ENCODE peak calls at places on chromosome 17, in ten cellular contexts. One of them, this sample, is unnamed.

GRCh38 chr17:52106638-52107261 is 51.8 kb downstream of the CA10 start:
- DNase-seq in A549: peak; percentile 41
- DNase-seq in mesothelial cell of epicardium: peak; percentile 55
- DNase-seq in GM12878: no peak
- DNase-seq in progenitor cell of endocrine pancreas: peak; percentile 21
- DNase-seq in heart right ventricle: no peak
- DNase-seq in cardiac muscle cell: peak; percentile 72
- DNase-seq in Peyer's patch: no peak
- DNase-seq in GM12865: peak; percentile 35
- DNase-seq in fibroblast of lung: peak; percentile 6
- DNase-seq in this sample: peak; percentile 78

GRCh38 chr17:63696381-63696961 is 3.5 kb downstream of the LIMD2 start:
- DNase-seq in cardiac muscle cell: peak; percentile 53
- DNase-seq in A549: peak; percentile 65
- DNase-seq in Peyer's patch: peak; percentile 57
- DNase-seq in fibroblast of lung: peak; percentile 38
- DNase-seq in heart right ventricle: no peak
- DNase-seq in GM12865: peak; percentile 86
- DNase-seq in mesothelial cell of epicardium: no peak
- DNase-seq in progenitor cell of endocrine pancreas: no peak
- DNase-seq in GM12878: no peak
- DNase-seq in this sample: no peak

GRCh38 chr17:76560877-76561221 is 21.0 kb downstream of the PRCD start:
- DNase-seq in progenitor cell of endocrine pancreas: no peak
- DNase-seq in fibroblast of lung: no peak
- DNase-seq in A549: no peak
- DNase-seq in cardiac muscle cell: no peak
- DNase-seq in Peyer's patch: no peak
- DNase-seq in heart right ventricle: no peak
- DNase-seq in GM12878: no peak
- DNase-seq in mesothelial cell of epicardium: no peak
- DNase-seq in GM12865: peak; percentile 43
- DNase-seq in this sample: no peak

GRCh38 chr17:13070732-13071131 is 52.9 kb upstream of the ELAC2 start:
- DNase-seq in A549: no peak
- DNase-seq in GM12878: no peak
- DNase-seq in mesothelial cell of epicardium: no peak
- DNase-seq in cardiac muscle cell: no peak
- DNase-seq in Peyer's patch: no peak
- DNase-seq in heart right ventricle: no peak
- DNase-seq in GM12865: no peak
- DNase-seq in fibroblast of lung: no peak
- DNase-seq in progenitor cell of endocrine pancreas: no peak
- DNase-seq in this sample: no peak

GRCh38 chr17:68710976-68711375 is 109.8 kb upstream of the FAM20A start:
- DNase-seq in GM12878: no peak
- DNase-seq in mesothelial cell of epicardium: no peak
- DNase-seq in progenitor cell of endocrine pancreas: no peak
- DNase-seq in cardiac muscle cell: no peak
- DNase-seq in heart right ventricle: no peak
- DNase-seq in A549: no peak
- DNase-seq in Peyer's patch: no peak
- DNase-seq in GM12865: no peak
- DNase-seq in fibroblast of lung: no peak
- DNase-seq in this sample: no peak

GRCh38 chr17:28530926-28531325 is 21.5 kb downstream of the UNC119 start:
- DNase-seq in heart right ventricle: no peak
- DNase-seq in fibroblast of lung: no peak
- DNase-seq in cardiac muscle cell: no peak
- DNase-seq in GM12865: no peak
- DNase-seq in mesothelial cell of epicardium: no peak
- DNase-seq in progenitor cell of endocrine pancreas: no peak
- DNase-seq in GM12878: no peak
- DNase-seq in Peyer's patch: no peak
- DNase-seq in A549: no peak
- DNase-seq in this sample: no peak

GRCh38 chr17:3663102-3664011 is 5.0 kb downstream of the TAX1BP3 start:
- DNase-seq in Peyer's patch: no peak
- DNase-seq in GM12865: no peak
- DNase-seq in heart right ventricle: no peak
- DNase-seq in cardiac muscle cell: no peak
- DNase-seq in mesothelial cell of epicardium: no peak
- DNase-seq in fibroblast of lung: no peak
- DNase-seq in GM12878: no peak
- DNase-seq in A549: no peak
- DNase-seq in progenitor cell of endocrine pancreas: no peak
- DNase-seq in this sample: no peak

GRCh38 chr17:15999974-16000827 is 577 bp downstream of the TTC19 start:
- DNase-seq in GM12878: no peak
- DNase-seq in heart right ventricle: peak; percentile 50
- DNase-seq in GM12865: peak; percentile 57
- DNase-seq in progenitor cell of endocrine pancreas: no peak
- DNase-seq in fibroblast of lung: peak; percentile 41
- DNase-seq in cardiac muscle cell: peak; percentile 68
- DNase-seq in mesothelial cell of epicardium: peak; percentile 58
- DNase-seq in A549: no peak
- DNase-seq in Peyer's patch: no peak
- DNase-seq in this sample: peak; percentile 45

GRCh38 chr17:18381158-18381952 is 3.8 kb downstream of the EVPLL start:
- DNase-seq in fibroblast of lung: no peak
- DNase-seq in mesothelial cell of epicardium: no peak
- DNase-seq in GM12865: no peak
- DNase-seq in GM12878: no peak
- DNase-seq in A549: no peak
- DNase-seq in Peyer's patch: no peak
- DNase-seq in cardiac muscle cell: no peak
- DNase-seq in progenitor cell of endocrine pancreas: no peak
- DNase-seq in heart right ventricle: no peak
- DNase-seq in this sample: no peak

GRCh38 chr17:81289627-81290026 is 5.5 kb downstream of the SLC38A10 start:
- DNase-seq in mesothelial cell of epicardium: no peak
- DNase-seq in A549: no peak
- DNase-seq in heart right ventricle: no peak
- DNase-seq in progenitor cell of endocrine pancreas: no peak
- DNase-seq in GM12878: no peak
- DNase-seq in GM12865: no peak
- DNase-seq in fibroblast of lung: no peak
- DNase-seq in cardiac muscle cell: no peak
- DNase-seq in Peyer's patch: no peak
- DNase-seq in this sample: no peak
- TF ChIP-seq CTCF in mesothelial cell of epicardium: no peak
- TF ChIP-seq CTCF in A549: no peak
- TF ChIP-seq CTCF in heart right ventricle: no peak
- TF ChIP-seq CTCF in progenitor cell of endocrine pancreas: no peak
- TF ChIP-seq CTCF in GM12878: no peak
- TF ChIP-seq CTCF in GM12865: no peak
- TF ChIP-seq CTCF in fibroblast of lung: no peak
- TF ChIP-seq CTCF in cardiac muscle cell: no peak
- TF ChIP-seq CTCF in Peyer's patch: no peak
- TF ChIP-seq CTCF in this sample: no peak

GRCh38 chr17:79026345-79027273 is 2.6 kb downstream of the C1QTNF1 start:
- DNase-seq in GM12865: no peak
- DNase-seq in fibroblast of lung: peak; percentile 74
- DNase-seq in cardiac muscle cell: no peak
- DNase-seq in progenitor cell of endocrine pancreas: no peak
- DNase-seq in Peyer's patch: no peak
- DNase-seq in A549: peak; percentile 86
- DNase-seq in heart right ventricle: peak; percentile 58
- DNase-seq in mesothelial cell of epicardium: no peak
- DNase-seq in GM12878: no peak
- DNase-seq in this sample: no peak

GRCh38 chr17:79022507-79022991 is 1.4 kb upstream of the C1QTNF1 start:
- DNase-seq in heart right ventricle: peak; percentile 77
- DNase-seq in GM12865: no peak
- DNase-seq in cardiac muscle cell: no peak
- DNase-seq in fibroblast of lung: no peak
- DNase-seq in GM12878: no peak
- DNase-seq in Peyer's patch: no peak
- DNase-seq in mesothelial cell of epicardium: no peak
- DNase-seq in A549: no peak
- DNase-seq in progenitor cell of endocrine pancreas: no peak
- DNase-seq in this sample: no peak

GRCh38 chr17:79024901-79025737 is 1.1 kb downstream of the C1QTNF1 start:
- DNase-seq in cardiac muscle cell: peak; percentile 48
- DNase-seq in heart right ventricle: peak; percentile 75
- DNase-seq in fibroblast of lung: no peak
- DNase-seq in GM12878: no peak
- DNase-seq in mesothelial cell of epicardium: no peak
- DNase-seq in Peyer's patch: no peak
- DNase-seq in A549: no peak
- DNase-seq in progenitor cell of endocrine pancreas: no peak
- DNase-seq in GM12865: no peak
- DNase-seq in this sample: peak; percentile 63

GRCh38 chr17:79023180-79023705 is 726 bp upstream of the C1QTNF1 start:
- DNase-seq in mesothelial cell of epicardium: no peak
- DNase-seq in fibroblast of lung: no peak
- DNase-seq in heart right ventricle: no peak
- DNase-seq in cardiac muscle cell: no peak
- DNase-seq in progenitor cell of endocrine pancreas: no peak
- DNase-seq in A549: no peak
- DNase-seq in GM12878: no peak
- DNase-seq in Peyer's patch: no peak
- DNase-seq in GM12865: no peak
- DNase-seq in this sample: no peak

GRCh38 chr17:79023886-79024771 is at the start of gene C1QTNF1:
- DNase-seq in cardiac muscle cell: peak; percentile 68
- DNase-seq in progenitor cell of endocrine pancreas: peak; percentile 56
- DNase-seq in mesothelial cell of epicardium: peak; percentile 59
- DNase-seq in A549: peak; percentile 96
- DNase-seq in GM12878: no peak
- DNase-seq in fibroblast of lung: peak; percentile 52
- DNase-seq in heart right ventricle: peak; percentile 72
- DNase-seq in Peyer's patch: no peak
- DNase-seq in GM12865: peak; percentile 18
- DNase-seq in this sample: peak; percentile 62
- TF ChIP-seq CTCF in cardiac muscle cell: peak; percentile 27
- TF ChIP-seq CTCF in progenitor cell of endocrine pancreas: peak; percentile 66
- TF ChIP-seq CTCF in mesothelial cell of epicardium: peak; percentile 76
- TF ChIP-seq CTCF in A549: no peak
- TF ChIP-seq CTCF in GM12878: peak; percentile 18
- TF ChIP-seq CTCF in fibroblast of lung: no peak
- TF ChIP-seq CTCF in heart right ventricle: peak; percentile 39
- TF ChIP-seq CTCF in Peyer's patch: peak; percentile 71
- TF ChIP-seq CTCF in GM12865: peak; percentile 28
- TF ChIP-seq CTCF in this sample: peak; percentile 20

GRCh38 chr17:4936436-4936835 is 3.4 kb downstream of the SLC25A11 start:
- DNase-seq in fibroblast of lung: no peak
- DNase-seq in Peyer's patch: no peak
- DNase-seq in A549: no peak
- DNase-seq in cardiac muscle cell: no peak
- DNase-seq in GM12865: no peak
- DNase-seq in progenitor cell of endocrine pancreas: no peak
- DNase-seq in GM12878: no peak
- DNase-seq in mesothelial cell of epicardium: no peak
- DNase-seq in heart right ventricle: no peak
- DNase-seq in this sample: no peak

GRCh38 chr17:4939554-4939803 is 367 bp downstream of the SLC25A11 start:
- DNase-seq in Peyer's patch: no peak
- DNase-seq in cardiac muscle cell: no peak
- DNase-seq in GM12878: no peak
- DNase-seq in progenitor cell of endocrine pancreas: peak; percentile 33
- DNase-seq in fibroblast of lung: no peak
- DNase-seq in heart right ventricle: no peak
- DNase-seq in mesothelial cell of epicardium: no peak
- DNase-seq in GM12865: no peak
- DNase-seq in A549: no peak
- DNase-seq in this sample: peak; percentile 50

GRCh38 chr17:4937553-4937952 is 2.3 kb downstream of the SLC25A11 start:
- DNase-seq in A549: no peak
- DNase-seq in mesothelial cell of epicardium: no peak
- DNase-seq in fibroblast of lung: no peak
- DNase-seq in GM12865: no peak
- DNase-seq in cardiac muscle cell: no peak
- DNase-seq in progenitor cell of endocrine pancreas: no peak
- DNase-seq in Peyer's patch: no peak
- DNase-seq in GM12878: no peak
- DNase-seq in heart right ventricle: no peak
- DNase-seq in this sample: peak; percentile 49

GRCh38 chr17:4938670-4939553 is 934 bp downstream of the SLC25A11 start:
- DNase-seq in GM12865: peak; percentile 50
- DNase-seq in mesothelial cell of epicardium: no peak
- DNase-seq in fibroblast of lung: no peak
- DNase-seq in GM12878: no peak
- DNase-seq in A549: no peak
- DNase-seq in progenitor cell of endocrine pancreas: no peak
- DNase-seq in Peyer's patch: no peak
- DNase-seq in heart right ventricle: no peak
- DNase-seq in cardiac muscle cell: no peak
- DNase-seq in this sample: peak; percentile 54

GRCh38 chr17:4938069-4938491 is 1.8 kb downstream of the SLC25A11 start:
- DNase-seq in cardiac muscle cell: no peak
- DNase-seq in mesothelial cell of epicardium: no peak
- DNase-seq in GM12865: no peak
- DNase-seq in progenitor cell of endocrine pancreas: no peak
- DNase-seq in fibroblast of lung: no peak
- DNase-seq in A549: no peak
- DNase-seq in heart right ventricle: no peak
- DNase-seq in Peyer's patch: no peak
- DNase-seq in GM12878: no peak
- DNase-seq in this sample: no peak
- TF ChIP-seq CTCF in cardiac muscle cell: no peak
- TF ChIP-seq CTCF in mesothelial cell of epicardium: no peak
- TF ChIP-seq CTCF in GM12865: no peak
- TF ChIP-seq CTCF in progenitor cell of endocrine pancreas: no peak
- TF ChIP-seq CTCF in fibroblast of lung: no peak
- TF ChIP-seq CTCF in A549: no peak
- TF ChIP-seq CTCF in heart right ventricle: no peak
- TF ChIP-seq CTCF in Peyer's patch: no peak
- TF ChIP-seq CTCF in GM12878: no peak
- TF ChIP-seq CTCF in this sample: no peak

DNA sequence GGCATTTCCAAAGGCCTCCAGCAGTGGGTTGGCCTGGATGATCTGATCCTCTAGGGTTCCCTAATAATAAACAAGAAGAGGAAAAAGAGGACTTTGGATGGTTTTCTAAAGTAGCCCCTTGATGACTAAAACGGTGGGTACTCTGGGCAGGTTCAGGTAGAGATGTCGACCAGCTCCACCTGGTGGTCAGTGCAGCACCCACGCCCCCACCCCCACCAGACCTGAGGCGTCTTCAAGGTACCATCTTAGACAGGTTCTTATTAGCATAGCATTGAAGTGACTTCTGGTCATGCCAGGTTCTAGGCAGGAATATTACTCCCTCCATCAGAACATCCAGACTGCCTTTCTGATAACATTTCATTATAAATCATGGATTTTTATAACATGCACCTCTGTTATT is 15.0 kb downstream of the MYH13 start:
- DNase-seq in mesothelial cell of epicardium: no peak
- DNase-seq in fibroblast of lung: no peak
- DNase-seq in progenitor cell of endocrine pancreas: no peak
- DNase-seq in GM12878: no peak
- DNase-seq in GM12865: peak; percentile 54
- DNase-seq in cardiac muscle cell: no peak
- DNase-seq in A549: peak; percentile 51
- DNase-seq in heart right ventricle: no peak
- DNase-seq in Peyer's patch: no peak
- DNase-seq in this sample: no peak
- TF ChIP-seq CTCF in mesothelial cell of epicardium: peak; percentile 41
- TF ChIP-seq CTCF in fibroblast of lung: peak; percentile 30
- TF ChIP-seq CTCF in progenitor cell of endocrine pancreas: peak; percentile 53
- TF ChIP-seq CTCF in GM12878: peak; percentile 53
- TF ChIP-seq CTCF in GM12865: peak; percentile 69
- TF ChIP-seq CTCF in cardiac muscle cell: peak; percentile 50
- TF ChIP-seq CTCF in A549: peak; percentile 43
- TF ChIP-seq CTCF in heart right ventricle: peak; percentile 33
- TF ChIP-seq CTCF in Peyer's patch: no peak
- TF ChIP-seq CTCF in this sample: no peak

This sample was measured in mucosa of descending colon.